ENCODE peak calls at places on chromosomes 4 and X, in five cellular contexts. One of them, this sample, is unnamed.

GRCh38 chr4:10746371-10747143 is 62.0 kb upstream of the CLNK start:
- DNase-seq in dermis microvascular lymphatic vessel endothelial cell: no peak
- DNase-seq in iris pigment epithelial cell: no peak
- DNase-seq in glomerular endothelial cell: no peak
- DNase-seq in cardiac muscle cell: no peak
- DNase-seq in this sample: no peak

GRCh38 chr4:10164877-10165283 is 48.3 kb upstream of the WDR1 start:
- DNase-seq in iris pigment epithelial cell: peak; percentile 51
- DNase-seq in glomerular endothelial cell: no peak
- DNase-seq in dermis microvascular lymphatic vessel endothelial cell: no peak
- DNase-seq in cardiac muscle cell: peak; percentile 64
- DNase-seq in this sample: peak; percentile 48

GRCh38 chrX:105314468-105314867 is 94.0 kb upstream of the TEX13A start:
- DNase-seq in glomerular endothelial cell: no peak
- DNase-seq in dermis microvascular lymphatic vessel endothelial cell: no peak
- DNase-seq in iris pigment epithelial cell: peak; percentile 75
- DNase-seq in cardiac muscle cell: no peak
- DNase-seq in this sample: peak; percentile 70

GRCh38 chr4:52612341-52612740 is 46.8 kb downstream of the USP46 start:
- DNase-seq in dermis microvascular lymphatic vessel endothelial cell: no peak
- DNase-seq in glomerular endothelial cell: no peak
- DNase-seq in iris pigment epithelial cell: no peak
- DNase-seq in cardiac muscle cell: no peak
- DNase-seq in this sample: no peak

GRCh38 chrX:19956923-19957322 is 33.9 kb downstream of the BCLAF3 start:
- DNase-seq in iris pigment epithelial cell: no peak
- DNase-seq in dermis microvascular lymphatic vessel endothelial cell: no peak
- DNase-seq in cardiac muscle cell: no peak
- DNase-seq in glomerular endothelial cell: no peak
- DNase-seq in this sample: no peak

GRCh38 chr4:42871685-42872271 is 20.7 kb upstream of the GRXCR1 start:
- DNase-seq in dermis microvascular lymphatic vessel endothelial cell: no peak
- DNase-seq in glomerular endothelial cell: no peak
- DNase-seq in cardiac muscle cell: peak; percentile 16
- DNase-seq in iris pigment epithelial cell: no peak
- DNase-seq in this sample: no peak

GRCh38 chr4:152817331-152817730 is 37.6 kb downstream of the ARFIP1 start:
- DNase-seq in cardiac muscle cell: no peak
- DNase-seq in glomerular endothelial cell: no peak
- DNase-seq in iris pigment epithelial cell: peak; percentile 63
- DNase-seq in dermis microvascular lymphatic vessel endothelial cell: no peak
- DNase-seq in this sample: peak; percentile 29

GRCh38 chr4:100738388-100739165 is 220.8 kb upstream of the EMCN start:
- DNase-seq in dermis microvascular lymphatic vessel endothelial cell: no peak
- DNase-seq in glomerular endothelial cell: peak; percentile 66
- DNase-seq in iris pigment epithelial cell: peak; percentile 61
- DNase-seq in cardiac muscle cell: peak; percentile 36
- DNase-seq in this sample: peak; percentile 75

GRCh38 chr4:89222171-89222570 is 85.4 kb downstream of the GPRIN3 start:
- DNase-seq in glomerular endothelial cell: no peak
- DNase-seq in dermis microvascular lymphatic vessel endothelial cell: peak; percentile 63
- DNase-seq in iris pigment epithelial cell: no peak
- DNase-seq in cardiac muscle cell: no peak
- DNase-seq in this sample: no peak

GRCh38 chr4:140250989-140251552 is 97.1 kb upstream of the MAML3 start:
- DNase-seq in glomerular endothelial cell: no peak
- DNase-seq in cardiac muscle cell: no peak
- DNase-seq in dermis microvascular lymphatic vessel endothelial cell: no peak
- DNase-seq in iris pigment epithelial cell: no peak
- DNase-seq in this sample: peak; percentile 45

GRCh38 chr4:14566518-14566917 is 435.8 kb upstream of the CPEB2 start:
- DNase-seq in cardiac muscle cell: no peak
- DNase-seq in dermis microvascular lymphatic vessel endothelial cell: no peak
- DNase-seq in iris pigment epithelial cell: peak; percentile 31
- DNase-seq in glomerular endothelial cell: no peak
- DNase-seq in this sample: peak; percentile 30

GRCh38 chr4:176981074-176981473 is 188.4 kb upstream of the VEGFC start:
- DNase-seq in iris pigment epithelial cell: no peak
- DNase-seq in dermis microvascular lymphatic vessel endothelial cell: no peak
- DNase-seq in glomerular endothelial cell: no peak
- DNase-seq in cardiac muscle cell: no peak
- DNase-seq in this sample: no peak